ENCODE peak calls at places on chromosomes 7 and 10, in four cellular contexts. N is HepG2, G is K562, Z is A549. U is an unnamed sample.

GRCh38 chr10:121999301-121999700 is 10.3 kb downstream of the TACC2 start:
- DNase-seq in Z (no peak), N (no peak), G (no peak), U (no peak)

GRCh38 chr7:47830015-47830414 is 118.3 kb downstream of the PKD1L1 start:
- DNase-seq in Z (no peak), G (no peak), N (no peak), U (no peak)

GRCh38 chr7:130595986-130596385 is 72.6 kb downstream of the COPG2 start:
- DNase-seq in Z (no peak), G (no peak), N (no peak), U (no peak)

GRCh38 chr7:12709731-12710502 is 22.5 kb downstream of the ARL4A start:
- DNase-seq in G (no peak), Z (no peak), N (no peak), U (no peak)

GRCh38 chr7:92737706-92738105 is 98.7 kb downstream of the CDK6 start:
- DNase-seq in N (no peak), G (no peak), Z (no peak), U (peak; percentile 64)

GRCh38 chr10:118369806-118370205 is 27.7 kb upstream of the FAM204A start:
- DNase-seq in G (no peak), Z (no peak), N (no peak), U (no peak)

GRCh38 chr10:38600696-38601095 is 506.6 kb downstream of the ZNF37A start:
- DNase-seq in G (no peak), Z (no peak), N (no peak), U (no peak)

GRCh38 chr7:121395494-121395960 is 581 bp downstream of the FAM3C start:
- DNase-seq in Z (peak; percentile 25), G (peak; percentile 67), N (peak; percentile 7), U (no peak)

GRCh38 chr10:81957976-81958375 is 83.0 kb downstream of the NRG3 start:
- DNase-seq in Z (no peak), G (no peak), N (no peak), U (no peak)

GRCh38 chr10:86212391-86212700 is 154.2 kb downstream of the GRID1 start:
- DNase-seq in N (no peak), G (no peak), Z (no peak), U (no peak)

GRCh38 chr10:58384095-58384494 is 1.1 kb upstream of the TFAM start:
- DNase-seq in N (no peak), Z (no peak), G (peak; percentile 35), U (peak; percentile 34)

GRCh38 chr7:36019966-36020365 is 133.1 kb upstream of the EEPD1 start:
- DNase-seq in Z (no peak), G (no peak), N (no peak), U (no peak)

GRCh38 chr10:125114761-125115391 is 45.5 kb downstream of the CTBP2 start:
- DNase-seq in G (peak; percentile 55), Z (no peak), N (no peak), U (no peak)

GRCh38 chr7:144787127-144787526 is 48.7 kb downstream of the TPK1 start:
- DNase-seq in Z (no peak), N (no peak), G (no peak), U (no peak)

GRCh38 chr7:137172105-137172590 is 171.4 kb downstream of the PTN start:
- DNase-seq in N (no peak), Z (no peak), G (no peak), U (no peak)

GRCh38 chr10:90592903-90593302 is 264.9 kb downstream of the HTR7 start:
- DNase-seq in N (peak; percentile 42), Z (peak; percentile 12), G (no peak), U (peak; percentile 8)

GRCh38 chr10:13608246-13608853 is 21.6 kb downstream of the PRPF18 start:
- DNase-seq in N (no peak), G (no peak), Z (no peak), U (no peak)

GRCh38 chr7:3067193-3067592 is 23.5 kb upstream of the CARD11 start:
- DNase-seq in G (no peak), Z (no peak), N (no peak), U (no peak)

GRCh38 chr10:10922062-10922461 is 95.6 kb upstream of the CELF2 start:
- DNase-seq in N (no peak), Z (no peak), G (no peak), U (no peak)

GRCh38 chr7:32070406-32071360 is at the start of gene PDE1C:
- DNase-seq in N (no peak), Z (peak; percentile 48), G (no peak), U (no peak)

GRCh38 chr7:115995701-115996100 is 34.9 kb downstream of the TFEC start:
- DNase-seq in N (no peak), Z (no peak), G (no peak), U (no peak)

GRCh38 chr7:110637252-110637651 is 453.7 kb upstream of the LRRN3 start:
- DNase-seq in Z (no peak), G (no peak), N (no peak), U (no peak)

GRCh38 chr7:74262639-74263398 is 8.6 kb upstream of the RFC2 start:
- DNase-seq in G (no peak), Z (no peak), N (peak; percentile 42), U (no peak)

GRCh38 chr7:4670791-4671190 is 11.3 kb upstream of the FOXK1 start:
- DNase-seq in G (no peak), N (no peak), Z (no peak), U (no peak)

GRCh38 chr7:116582806-116583444 is 58.1 kb downstream of the CAV1 start:
- DNase-seq in N (no peak), Z (no peak), G (no peak), U (no peak)

GRCh38 chr7:87328281-87328680 is 17.2 kb upstream of the CROT start:
- DNase-seq in N (no peak), Z (no peak), G (peak; percentile 67), U (no peak)

GRCh38 chr7:70456729-70457128 is 675.2 kb upstream of the GALNT17 start:
- DNase-seq in Z (no peak), G (no peak), N (no peak), U (no peak)

GRCh38 chr7:26681819-26682418 is 182.5 kb downstream of the SKAP2 start:
- DNase-seq in Z (no peak), G (peak; percentile 22), N (no peak), U (no peak)

GRCh38 chr10:29725133-29725720 is 90.5 kb upstream of the SVIL start:
- DNase-seq in Z (no peak), N (no peak), G (no peak), U (no peak)

GRCh38 chr10:119111968-119112515 is 8.1 kb downstream of the DENND10 start:
- DNase-seq in Z (no peak), G (no peak), N (no peak), U (no peak)

GRCh38 chr10:79400567-79401004 is 44.8 kb downstream of the ZCCHC24 start:
- DNase-seq in G (peak; percentile 89), N (peak; percentile 37), Z (peak; percentile 65), U (no peak)

GRCh38 chr7:147990837-147991236 is 599.7 kb upstream of the C7orf33 start:
- DNase-seq in G (no peak), Z (no peak), N (no peak), U (no peak)

GRCh38 chr10:20089884-20090283 is 273.7 kb downstream of the PLXDC2 start:
- DNase-seq in Z (no peak), G (no peak), N (no peak), U (no peak)

GRCh38 chr7:17660116-17660515 is 280.2 kb downstream of the SNX13 start:
- DNase-seq in Z (no peak), N (no peak), G (no peak), U (no peak)
- TF ChIP-seq USF2 in Z (no peak), N (no peak), G (no peak), U (no peak)

GRCh38 chr10:51656467-51656866 is 42.9 kb downstream of the CSTF2T start:
- DNase-seq in G (no peak), Z (no peak), N (no peak), U (no peak)

GRCh38 chr10:51651063-51651462 is 48.3 kb downstream of the CSTF2T start:
- DNase-seq in Z (no peak), G (no peak), N (no peak), U (no peak)

GRCh38 chr10:51654918-51655317 is 44.5 kb downstream of the CSTF2T start:
- DNase-seq in Z (no peak), N (no peak), G (no peak), U (no peak)

GRCh38 chr10:51649064-51649463 is 50.3 kb downstream of the CSTF2T start:
- DNase-seq in Z (no peak), G (no peak), N (no peak), U (no peak)

GRCh38 chr10:51653025-51653424 is 46.4 kb downstream of the CSTF2T start:
- DNase-seq in N (no peak), G (no peak), Z (no peak), U (no peak)
- TF ChIP-seq USF2 in N (no peak), G (no peak), Z (no peak), U (no peak)

GRCh38 chr10:44316187-44316921 is 68.5 kb downstream of the CXCL12 start:
- DNase-seq in N (no peak), G (peak; percentile 87), Z (no peak), U (no peak)

GRCh38 chr10:44314802-44315460 is 70.0 kb downstream of the CXCL12 start:
- DNase-seq in Z (no peak), G (no peak), N (no peak), U (no peak)

GRCh38 chr10:44313706-44314307 is 71.1 kb downstream of the CXCL12 start:
- DNase-seq in Z (no peak), G (no peak), N (no peak), U (no peak)

GRCh38 chr10:44317856-44318255 is 67.0 kb downstream of the CXCL12 start:
- DNase-seq in N (no peak), G (no peak), Z (no peak), U (no peak)

GRCh38 chr10:44316922-44317215 is 68.0 kb downstream of the CXCL12 start:
- DNase-seq in G (no peak), Z (no peak), N (no peak), U (no peak)
- TF ChIP-seq USF2 in G (no peak), Z (no peak), N (no peak), U (no peak)

GRCh38 chr7:138435231-138435919 is 24.7 kb upstream of the TRIM24 start:
- DNase-seq in G (no peak), Z (no peak), N (no peak), U (no peak)

GRCh38 chr7:138433583-138434437 is 26.2 kb upstream of the TRIM24 start:
- DNase-seq in Z (no peak), G (no peak), N (no peak), U (no peak)

GRCh38 chr7:138431517-138431916 is 28.5 kb upstream of the TRIM24 start:
- DNase-seq in G (peak; percentile 35), Z (no peak), N (no peak), U (no peak)

GRCh38 chr7:138436388-138436787 is 23.7 kb upstream of the TRIM24 start:
- DNase-seq in N (no peak), Z (no peak), G (no peak), U (no peak)

DNA sequence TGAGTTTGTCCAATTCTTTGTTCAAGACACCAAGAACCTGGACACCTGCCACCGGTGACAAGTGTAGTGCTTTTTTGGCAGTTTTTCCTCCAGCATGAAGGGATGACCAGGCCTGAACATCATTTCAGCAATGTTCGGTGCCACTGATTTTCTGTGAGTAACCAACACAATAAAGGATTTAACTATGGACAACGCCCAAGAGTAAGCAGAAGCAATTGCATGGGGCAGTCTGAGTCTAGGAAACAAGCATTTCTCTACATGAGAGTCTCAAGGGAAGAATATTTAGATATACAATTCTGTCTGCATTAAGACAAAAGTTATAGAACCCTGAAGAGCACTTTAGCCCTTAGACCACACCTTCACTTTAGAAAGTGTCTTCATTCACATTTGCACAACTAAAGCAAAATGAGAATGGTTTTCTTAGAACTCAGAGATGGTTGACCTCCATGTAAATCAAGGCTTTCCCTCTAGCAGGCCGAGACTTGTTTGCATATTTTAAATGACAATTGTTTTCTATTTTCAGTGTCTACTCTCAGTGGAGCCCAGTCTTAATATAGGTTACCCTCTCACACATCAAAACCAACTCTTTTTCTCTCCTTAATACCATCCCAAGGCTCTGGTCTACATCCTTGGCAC is 25.5 kb upstream of the TRIM24 start:
- DNase-seq in Z (no peak), G (no peak), N (no peak), U (no peak)
- TF ChIP-seq USF2 in Z (no peak), G (no peak), N (no peak), U (no peak)